ENCODE peak calls at places on chromosome 22, in six cellular contexts. One of them, this sample, is unnamed.

GRCh38 chr22:27075891-27076290 is 418.5 kb downstream of the MIAT start:
- DNase-seq in amygdala: no peak
- DNase-seq in A549: no peak
- DNase-seq in activated CD8-positive, alpha-beta T cell treated with anti-CD3 and anti-CD28 coated beads, Interleukin-2, amount 10 ng/mL, durations not matched to agents 7 days and 5 days: no peak
- DNase-seq in activated T-helper 1 cell treated with Interleukin-2 at 50 U/mL for 16 hours: no peak
- DNase-seq in EH: no peak
- DNase-seq in this sample: no peak

GRCh38 chr22:19645391-19645790 is 68.9 kb upstream of the SEPTIN5 start:
- DNase-seq in A549: no peak
- DNase-seq in activated T-helper 1 cell treated with Interleukin-2 at 50 U/mL for 16 hours: no peak
- DNase-seq in activated CD8-positive, alpha-beta T cell treated with anti-CD3 and anti-CD28 coated beads, Interleukin-2, amount 10 ng/mL, durations not matched to agents 7 days and 5 days: no peak
- DNase-seq in EH: no peak
- DNase-seq in amygdala: no peak
- DNase-seq in this sample: no peak

GRCh38 chr22:40423882-40424640 is 53.7 kb downstream of the SGSM3 start:
- DNase-seq in amygdala: no peak
- DNase-seq in activated T-helper 1 cell treated with Interleukin-2 at 50 U/mL for 16 hours: no peak
- DNase-seq in activated CD8-positive, alpha-beta T cell treated with anti-CD3 and anti-CD28 coated beads, Interleukin-2, amount 10 ng/mL, durations not matched to agents 7 days and 5 days: no peak
- DNase-seq in EH: no peak
- DNase-seq in A549: no peak
- DNase-seq in this sample: no peak

GRCh38 chr22:49349181-49349835 is 478.4 kb downstream of the BRD1 start:
- DNase-seq in amygdala: no peak
- DNase-seq in activated CD8-positive, alpha-beta T cell treated with anti-CD3 and anti-CD28 coated beads, Interleukin-2, amount 10 ng/mL, durations not matched to agents 7 days and 5 days: no peak
- DNase-seq in activated T-helper 1 cell treated with Interleukin-2 at 50 U/mL for 16 hours: no peak
- DNase-seq in EH: no peak
- DNase-seq in A549: no peak
- DNase-seq in this sample: no peak

GRCh38 chr22:38027487-38027886 is 29.7 kb upstream of the PICK1 start:
- DNase-seq in A549: no peak
- DNase-seq in activated CD8-positive, alpha-beta T cell treated with anti-CD3 and anti-CD28 coated beads, Interleukin-2, amount 10 ng/mL, durations not matched to agents 7 days and 5 days: no peak
- DNase-seq in amygdala: peak; percentile 44
- DNase-seq in activated T-helper 1 cell treated with Interleukin-2 at 50 U/mL for 16 hours: no peak
- DNase-seq in EH: no peak
- DNase-seq in this sample: no peak

GRCh38 chr22:21754523-21755128 is 19.0 kb upstream of the YPEL1 start:
- DNase-seq in A549: no peak
- DNase-seq in EH: no peak
- DNase-seq in activated CD8-positive, alpha-beta T cell treated with anti-CD3 and anti-CD28 coated beads, Interleukin-2, amount 10 ng/mL, durations not matched to agents 7 days and 5 days: no peak
- DNase-seq in activated T-helper 1 cell treated with Interleukin-2 at 50 U/mL for 16 hours: no peak
- DNase-seq in amygdala: no peak
- DNase-seq in this sample: peak; percentile 92

GRCh38 chr22:49042877-49043859 is 784.5 kb downstream of the BRD1 start:
- DNase-seq in EH: no peak
- DNase-seq in activated T-helper 1 cell treated with Interleukin-2 at 50 U/mL for 16 hours: no peak
- DNase-seq in amygdala: no peak
- DNase-seq in A549: no peak
- DNase-seq in activated CD8-positive, alpha-beta T cell treated with anti-CD3 and anti-CD28 coated beads, Interleukin-2, amount 10 ng/mL, durations not matched to agents 7 days and 5 days: no peak
- DNase-seq in this sample: no peak

GRCh38 chr22:19868773-19869471 is 14.2 kb upstream of the GNB1L start:
- DNase-seq in activated T-helper 1 cell treated with Interleukin-2 at 50 U/mL for 16 hours: no peak
- DNase-seq in A549: no peak
- DNase-seq in EH: no peak
- DNase-seq in activated CD8-positive, alpha-beta T cell treated with anti-CD3 and anti-CD28 coated beads, Interleukin-2, amount 10 ng/mL, durations not matched to agents 7 days and 5 days: no peak
- DNase-seq in amygdala: peak; percentile 32
- DNase-seq in this sample: no peak

GRCh38 chr22:45090364-45090960 is 73.3 kb upstream of the NUP50 start:
- DNase-seq in A549: peak; percentile 69
- DNase-seq in amygdala: no peak
- DNase-seq in activated T-helper 1 cell treated with Interleukin-2 at 50 U/mL for 16 hours: no peak
- DNase-seq in activated CD8-positive, alpha-beta T cell treated with anti-CD3 and anti-CD28 coated beads, Interleukin-2, amount 10 ng/mL, durations not matched to agents 7 days and 5 days: no peak
- DNase-seq in EH: peak; percentile 58
- DNase-seq in this sample: no peak

GRCh38 chr22:44211256-44211945 is 30.7 kb downstream of the PARVG start:
- DNase-seq in activated CD8-positive, alpha-beta T cell treated with anti-CD3 and anti-CD28 coated beads, Interleukin-2, amount 10 ng/mL, durations not matched to agents 7 days and 5 days: no peak
- DNase-seq in EH: no peak
- DNase-seq in A549: no peak
- DNase-seq in activated T-helper 1 cell treated with Interleukin-2 at 50 U/mL for 16 hours: no peak
- DNase-seq in amygdala: no peak
- DNase-seq in this sample: no peak

GRCh38 chr22:31055322-31056159 is 25.6 kb upstream of the SMTN start:
- DNase-seq in amygdala: peak; percentile 23
- DNase-seq in activated T-helper 1 cell treated with Interleukin-2 at 50 U/mL for 16 hours: no peak
- DNase-seq in activated CD8-positive, alpha-beta T cell treated with anti-CD3 and anti-CD28 coated beads, Interleukin-2, amount 10 ng/mL, durations not matched to agents 7 days and 5 days: no peak
- DNase-seq in EH: peak; percentile 99
- DNase-seq in A549: peak; percentile 98
- DNase-seq in this sample: no peak

GRCh38 chr22:46829140-46829891 is 66.9 kb downstream of the TBC1D22A start:
- DNase-seq in amygdala: no peak
- DNase-seq in activated CD8-positive, alpha-beta T cell treated with anti-CD3 and anti-CD28 coated beads, Interleukin-2, amount 10 ng/mL, durations not matched to agents 7 days and 5 days: no peak
- DNase-seq in A549: peak; percentile 72
- DNase-seq in EH: peak; percentile 95
- DNase-seq in activated T-helper 1 cell treated with Interleukin-2 at 50 U/mL for 16 hours: no peak
- DNase-seq in this sample: no peak

GRCh38 chr22:29300467-29300806 is 6.0 kb upstream of the GAS2L1 start:
- DNase-seq in EH: no peak
- DNase-seq in activated CD8-positive, alpha-beta T cell treated with anti-CD3 and anti-CD28 coated beads, Interleukin-2, amount 10 ng/mL, durations not matched to agents 7 days and 5 days: no peak
- DNase-seq in amygdala: no peak
- DNase-seq in A549: no peak
- DNase-seq in activated T-helper 1 cell treated with Interleukin-2 at 50 U/mL for 16 hours: no peak
- DNase-seq in this sample: no peak

GRCh38 chr22:27804683-27805297 is 3.2 kb upstream of the MN1 start:
- DNase-seq in EH: peak; percentile 59
- DNase-seq in A549: peak; percentile 59
- DNase-seq in amygdala: peak; percentile 44
- DNase-seq in activated T-helper 1 cell treated with Interleukin-2 at 50 U/mL for 16 hours: no peak
- DNase-seq in activated CD8-positive, alpha-beta T cell treated with anti-CD3 and anti-CD28 coated beads, Interleukin-2, amount 10 ng/mL, durations not matched to agents 7 days and 5 days: peak; percentile 66
- DNase-seq in this sample: peak; percentile 72

GRCh38 chr22:26524870-26525269 is 12.6 kb upstream of the TFIP11 start:
- DNase-seq in activated T-helper 1 cell treated with Interleukin-2 at 50 U/mL for 16 hours: no peak
- DNase-seq in EH: no peak
- DNase-seq in amygdala: no peak
- DNase-seq in activated CD8-positive, alpha-beta T cell treated with anti-CD3 and anti-CD28 coated beads, Interleukin-2, amount 10 ng/mL, durations not matched to agents 7 days and 5 days: no peak
- DNase-seq in A549: no peak
- DNase-seq in this sample: no peak

GRCh38 chr22:44971651-44972362 is 38.0 kb downstream of the PHF21B start:
- DNase-seq in amygdala: no peak
- DNase-seq in activated CD8-positive, alpha-beta T cell treated with anti-CD3 and anti-CD28 coated beads, Interleukin-2, amount 10 ng/mL, durations not matched to agents 7 days and 5 days: no peak
- DNase-seq in A549: no peak
- DNase-seq in EH: no peak
- DNase-seq in activated T-helper 1 cell treated with Interleukin-2 at 50 U/mL for 16 hours: no peak
- DNase-seq in this sample: no peak

GRCh38 chr22:20651286-20651685 is 122.6 kb upstream of the SERPIND1 start:
- DNase-seq in activated CD8-positive, alpha-beta T cell treated with anti-CD3 and anti-CD28 coated beads, Interleukin-2, amount 10 ng/mL, durations not matched to agents 7 days and 5 days: no peak
- DNase-seq in A549: no peak
- DNase-seq in amygdala: no peak
- DNase-seq in EH: no peak
- DNase-seq in activated T-helper 1 cell treated with Interleukin-2 at 50 U/mL for 16 hours: no peak
- DNase-seq in this sample: no peak

GRCh38 chr22:48474881-48475280 is 1352.8 kb downstream of the BRD1 start:
- DNase-seq in activated T-helper 1 cell treated with Interleukin-2 at 50 U/mL for 16 hours: no peak
- DNase-seq in activated CD8-positive, alpha-beta T cell treated with anti-CD3 and anti-CD28 coated beads, Interleukin-2, amount 10 ng/mL, durations not matched to agents 7 days and 5 days: no peak
- DNase-seq in A549: no peak
- DNase-seq in EH: no peak
- DNase-seq in amygdala: no peak
- DNase-seq in this sample: no peak

GRCh38 chr22:47627561-47628253 is 865.3 kb downstream of the TBC1D22A start:
- DNase-seq in activated CD8-positive, alpha-beta T cell treated with anti-CD3 and anti-CD28 coated beads, Interleukin-2, amount 10 ng/mL, durations not matched to agents 7 days and 5 days: no peak
- DNase-seq in activated T-helper 1 cell treated with Interleukin-2 at 50 U/mL for 16 hours: no peak
- DNase-seq in amygdala: no peak
- DNase-seq in A549: no peak
- DNase-seq in EH: no peak
- DNase-seq in this sample: no peak

GRCh38 chr22:45164217-45165123 is 745 bp downstream of the NUP50 start:
- DNase-seq in amygdala: no peak
- DNase-seq in EH: peak; percentile 20
- DNase-seq in activated T-helper 1 cell treated with Interleukin-2 at 50 U/mL for 16 hours: peak; percentile 21
- DNase-seq in A549: no peak
- DNase-seq in activated CD8-positive, alpha-beta T cell treated with anti-CD3 and anti-CD28 coated beads, Interleukin-2, amount 10 ng/mL, durations not matched to agents 7 days and 5 days: peak; percentile 50
- DNase-seq in this sample: peak; percentile 76

GRCh38 chr22:23364389-23364788 is 184.1 kb downstream of the BCR start:
- DNase-seq in amygdala: no peak
- DNase-seq in activated CD8-positive, alpha-beta T cell treated with anti-CD3 and anti-CD28 coated beads, Interleukin-2, amount 10 ng/mL, durations not matched to agents 7 days and 5 days: no peak
- DNase-seq in A549: no peak
- DNase-seq in EH: no peak
- DNase-seq in activated T-helper 1 cell treated with Interleukin-2 at 50 U/mL for 16 hours: no peak
- DNase-seq in this sample: no peak

GRCh38 chr22:22092974-22093373 is 110.4 kb upstream of the TOP3B start:
- DNase-seq in activated T-helper 1 cell treated with Interleukin-2 at 50 U/mL for 16 hours: no peak
- DNase-seq in EH: no peak
- DNase-seq in activated CD8-positive, alpha-beta T cell treated with anti-CD3 and anti-CD28 coated beads, Interleukin-2, amount 10 ng/mL, durations not matched to agents 7 days and 5 days: no peak
- DNase-seq in amygdala: no peak
- DNase-seq in A549: no peak
- DNase-seq in this sample: no peak

This sample was measured in erythroblast.